ENCODE peak calls at places on chromosomes 13 and 19, in four cellular contexts. A is mucosa of descending colon, I is fibroblast of the aortic adventitia, B is activated B cell treated with CpG ODN at 0.5 μM for 24 hours. N is an unnamed sample.

GRCh38 chr19:15902254-15902653 is 4.4 kb upstream of the CYP4F2 start:
- DNase-seq in A (no peak), I (no peak), B (no peak), N (no peak)

GRCh38 chr13:98506343-98507059 is 70.4 kb downstream of the STK24 start:
- DNase-seq in A (no peak), I (no peak), B (no peak), N (no peak)

GRCh38 chr13:19268331-19268730 is 86.7 kb upstream of the TUBA3C start:
- DNase-seq in A (no peak), I (no peak), B (no peak), N (no peak)

GRCh38 chr13:79742923-79743322 is 262.0 kb downstream of the NDFIP2 start:
- DNase-seq in A (no peak), I (no peak), B (no peak), N (no peak)

GRCh38 chr13:74529968-74530367 is 395.8 kb upstream of the KLF12 start:
- DNase-seq in A (no peak), I (no peak), B (no peak), N (no peak)

GRCh38 chr13:71801165-71801564 is 65.8 kb downstream of the DACH1 start:
- DNase-seq in A (no peak), I (no peak), B (no peak), N (no peak)

GRCh38 chr19:28492616-28493015 is 720.3 kb downstream of the UQCRFS1 start:
- DNase-seq in A (no peak), I (no peak), B (no peak), N (no peak)

GRCh38 chr19:47072323-47072722 is 23.9 kb upstream of the TMEM160 start:
- DNase-seq in A (no peak), I (no peak), B (no peak), N (no peak)

GRCh38 chr19:55253842-55254624 is 4.8 kb downstream of the PPP6R1 start:
- DNase-seq in A (peak; percentile 78), I (no peak), B (peak; percentile 73), N (no peak)

GRCh38 chr13:36831291-36831690 is 12.3 kb downstream of the RFXAP start:
- DNase-seq in A (no peak), I (no peak), B (no peak), N (no peak)

DNA sequence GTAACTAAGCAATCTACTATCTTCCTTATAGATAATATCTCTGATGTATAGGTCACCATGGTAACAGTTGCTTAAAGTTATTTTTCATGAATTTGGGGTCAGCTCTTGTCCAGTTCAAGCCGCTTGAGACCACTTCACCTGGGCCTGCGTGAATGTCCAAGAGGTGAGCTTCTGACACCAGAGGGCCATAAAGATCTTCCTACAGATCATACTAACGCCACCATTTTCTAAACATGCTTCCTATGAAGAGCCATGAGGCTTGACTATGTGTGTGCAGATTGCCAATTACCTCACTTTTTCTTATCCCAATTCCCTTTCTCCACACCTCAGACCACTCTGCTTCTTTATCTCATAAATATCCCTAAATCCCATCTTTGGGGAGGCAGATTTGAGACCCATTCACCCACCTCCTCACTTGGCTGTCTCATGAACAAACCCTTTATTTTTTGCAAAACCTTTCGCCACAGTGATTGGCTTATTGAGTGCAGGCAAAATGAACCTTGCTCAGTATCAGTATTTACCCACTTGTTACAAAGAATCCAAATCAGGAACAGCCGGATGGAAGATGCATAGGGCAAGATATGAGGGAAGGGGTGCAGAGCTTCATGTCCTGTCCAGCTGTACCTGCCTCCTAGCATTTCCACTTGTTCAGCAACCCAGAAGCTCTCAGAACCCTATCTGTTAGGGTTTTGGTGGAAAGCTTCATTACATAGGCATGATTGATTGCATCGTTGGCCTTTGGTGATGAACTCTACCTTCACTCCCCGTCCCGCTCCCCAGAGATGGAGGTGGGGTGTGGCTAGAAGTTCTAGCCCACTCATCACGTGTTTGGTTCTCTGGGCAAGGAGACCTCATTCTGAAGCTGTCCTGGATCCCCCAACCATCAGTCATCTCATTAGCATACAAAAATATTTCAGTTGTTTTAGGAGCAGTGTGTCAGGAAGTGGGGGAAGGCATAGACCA is 34.2 kb downstream of the FAM187B start:
- DNase-seq in A (no peak), I (no peak), B (no peak), N (no peak)
- TF ChIP-seq CTCF in A (no peak), I (no peak), B (no peak), N (no peak)

GRCh38 chr19:7944177-7944761 is 803 bp upstream of the TIMM44 start:
- DNase-seq in A (peak; percentile 75), I (peak; percentile 92), B (peak; percentile 74), N (peak; percentile 89)
- TF ChIP-seq CTCF in A (peak; percentile 32), I (peak; percentile 78), B (peak; percentile 73), N (peak; percentile 97)

GRCh38 chr13:49098771-49099512 is 121.2 kb upstream of the MLNR start:
- DNase-seq in A (no peak), I (peak; percentile 32), B (no peak), N (no peak)
- TF ChIP-seq CTCF in A (no peak), I (peak; percentile 44), B (no peak), N (peak; percentile 53)

GRCh38 chr19:1227313-1227626 is 10.5 kb downstream of the CBARP start:
- DNase-seq in A (no peak), I (no peak), B (no peak), N (no peak)
- TF ChIP-seq CTCF in A (no peak), I (no peak), B (no peak), N (no peak)

DNA sequence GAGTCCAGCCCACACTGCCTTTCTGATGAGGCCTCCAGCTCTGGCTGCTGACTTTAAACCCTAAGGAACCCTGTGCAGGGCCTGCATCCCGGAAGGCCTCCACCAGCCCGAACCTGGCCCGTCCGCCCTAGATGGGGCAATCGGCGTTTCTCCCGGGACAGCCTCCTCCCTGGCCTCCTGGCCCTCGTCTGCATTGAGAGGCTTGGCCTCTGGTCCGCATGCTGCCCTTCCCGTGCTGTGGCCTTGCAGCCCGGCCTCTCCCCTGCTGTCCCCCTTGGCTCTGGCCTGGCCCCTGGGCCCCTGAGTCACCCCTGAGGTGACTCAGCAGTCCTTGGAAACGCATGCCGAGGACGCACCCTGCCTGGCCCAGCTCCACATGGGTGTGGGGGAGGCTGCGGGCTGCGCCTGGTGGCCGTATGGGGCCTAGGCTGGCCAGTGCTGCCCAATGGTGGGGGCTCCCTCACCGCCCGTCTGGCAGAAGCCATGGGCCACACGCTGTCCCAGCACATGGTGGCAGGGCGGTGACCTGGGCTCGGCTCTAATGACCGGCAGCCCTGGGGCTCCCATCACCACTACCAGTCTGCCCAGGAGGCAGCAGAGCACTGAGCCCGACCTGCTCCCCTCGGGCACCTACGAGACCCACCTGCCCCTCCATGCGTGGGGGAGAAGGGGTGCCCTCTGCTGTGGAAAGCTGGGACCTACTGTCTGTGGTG is 25.7 kb downstream of the SH3GL1 start:
- DNase-seq in A (peak; percentile 83), I (peak; percentile 92), B (no peak), N (no peak)
- TF ChIP-seq CTCF in A (no peak), I (peak; percentile 45), B (no peak), N (no peak)